ENCODE peak calls at places on chromosomes 3 and 15, in nine cellular contexts. W is neuronal stem cell; I is left ventricle myocardium inferior; G is NAMALWA; T is activated CD8-positive, alpha-beta memory T cell treated with anti-CD3 and anti-CD28 coated beads for 4 hours; B is AG10803; M is hippocampal formation; Y is frontal cortex; S is NCI-H460. R is an unnamed sample.

GRCh38 chr3:80244390-80244789 is 476.6 kb upstream of the ROBO1 start:
- DNase-seq in S (no peak), B (no peak), G (no peak), W (no peak), T (no peak), M (no peak), I (no peak), Y (no peak), R (no peak)

GRCh38 chr3:119627461-119627860 is 29.8 kb downstream of the PLA1A start:
- DNase-seq in G (no peak), Y (no peak), S (no peak), B (no peak), T (no peak), W (no peak), I (peak), M (no peak), R (no peak)

GRCh38 chr3:11964553-11964952 is 39.6 kb upstream of the SYN2 start:
- DNase-seq in B (no peak), G (no peak), S (no peak), T (no peak), W (no peak), M (no peak), Y (no peak), I (no peak), R (no peak)

GRCh38 chr15:66388576-66388975 is 1.9 kb downstream of the MAP2K1 start:
- DNase-seq in G (peak), W (no peak), T (no peak), S (no peak), Y (no peak), M (no peak), I (no peak), B (no peak), R (no peak)

GRCh38 chr3:61645148-61645547 is 83.8 kb downstream of the PTPRG start:
- DNase-seq in T (no peak), B (no peak), Y (no peak), G (no peak), S (no peak), I (no peak), W (no peak), M (no peak), R (no peak)

GRCh38 chr15:67201136-67201535 is 53.3 kb downstream of the AAGAB start:
- DNase-seq in W (peak), M (no peak), I (no peak), T (no peak), G (no peak), B (peak), Y (no peak), S (no peak), R (no peak)

GRCh38 chr15:62067448-62068044 is 769 bp downstream of the C2CD4A start:
- DNase-seq in G (no peak), Y (no peak), I (peak), W (peak), M (no peak), B (peak), S (no peak), T (no peak), R (no peak)

GRCh38 chr3:25648925-25649828 is 15.5 kb downstream of the TOP2B start:
- DNase-seq in T (no peak), B (no peak), G (no peak), Y (no peak), M (no peak), I (no peak), W (no peak), S (no peak), R (no peak)

GRCh38 chr3:69197922-69198540 is 75.6 kb upstream of the LMOD3 start:
- DNase-seq in S (no peak), M (no peak), B (no peak), T (peak), I (no peak), G (no peak), Y (no peak), W (no peak), R (no peak)

GRCh38 chr15:66080791-66081475 is 172.6 kb downstream of the MEGF11 start:
- DNase-seq in M (no peak), Y (peak), I (no peak), T (no peak), S (no peak), G (no peak), W (no peak), B (peak), R (no peak)

GRCh38 chr15:68700395-68701123 is 120.1 kb downstream of the ANP32A start:
- DNase-seq in M (peak), I (peak), S (no peak), B (peak), Y (peak), G (no peak), W (no peak), T (no peak), R (peak)